ENCODE peak calls at places on chromosomes 2 and 18, in ten cellular contexts. W is small intestine, I is non-pigmented ciliary epithelial cell, J is T-helper 17 cell, V is foreskin fibroblast, B is OCI-M1, D is immature natural killer cell, N is NCI-H748 treated with DMSO at 0.1 percent for 48 hours, C is HEK293T, H is ovary. S is an unnamed sample.

GRCh38 chr2:167715932-167716331 is 531.5 kb downstream of the STK39 start:
- DNase-seq in C (no peak), I (no peak), D (no peak), N (no peak), B (no peak), H (no peak), J (no peak), W (no peak), V (no peak), S (no peak)

GRCh38 chr2:128585706-128586105 is 267.0 kb upstream of the HS6ST1 start:
- DNase-seq in C (no peak), V (peak), J (no peak), B (no peak), N (no peak), W (peak), I (peak), H (no peak), D (no peak), S (peak)

GRCh38 chr2:160114020-160114419 is 51.6 kb upstream of the PLA2R1 start:
- DNase-seq in B (no peak), V (peak), I (no peak), D (no peak), W (no peak), N (no peak), J (no peak), H (no peak), C (no peak), S (no peak)

GRCh38 chr2:200614249-200614648 is 28.4 kb downstream of the AOX1 start:
- DNase-seq in V (no peak), N (no peak), J (no peak), B (no peak), C (no peak), D (no peak), W (no peak), I (no peak), H (no peak), S (no peak)

GRCh38 chr2:108719149-108720044 is at the start of gene RANBP2:
- DNase-seq in H (peak), W (peak), B (peak), I (peak), D (peak), N (peak), V (peak), J (peak), C (peak), S (peak)

GRCh38 chr18:5977022-5977421 is 81.7 kb upstream of the TMEM200C start:
- DNase-seq in W (no peak), B (no peak), N (no peak), V (no peak), I (no peak), C (no peak), D (no peak), H (no peak), J (no peak), S (no peak)

GRCh38 chr18:2967820-2968219 is 45.1 kb downstream of the LPIN2 start:
- DNase-seq in W (no peak), N (no peak), D (no peak), J (no peak), C (no peak), B (no peak), I (no peak), H (no peak), V (no peak), S (no peak)

GRCh38 chr2:174830561-174830960 is 66.3 kb upstream of the CHRNA1 start:
- DNase-seq in V (no peak), H (no peak), D (no peak), J (no peak), B (no peak), N (no peak), C (no peak), W (no peak), I (no peak), S (no peak)

GRCh38 chr18:49031511-49032188 is 80.9 kb upstream of the SMAD7 start:
- DNase-seq in N (no peak), C (no peak), V (no peak), W (no peak), J (no peak), H (peak), I (no peak), B (no peak), D (peak), S (no peak)

GRCh38 chr2:25374411-25374810 is 32.7 kb upstream of the DNMT3A start:
- DNase-seq in J (no peak), N (no peak), H (no peak), D (no peak), B (no peak), V (no peak), I (no peak), W (no peak), C (no peak), S (no peak)

GRCh38 chr18:12711446-12711845 is 8.6 kb downstream of the PSMG2 start:
- DNase-seq in J (no peak), W (no peak), I (no peak), V (no peak), B (no peak), N (no peak), D (no peak), C (no peak), H (no peak), S (no peak)

GRCh38 chr2:15145919-15146318 is 415.2 kb downstream of the NBAS start:
- DNase-seq in I (no peak), V (no peak), C (no peak), J (no peak), B (no peak), H (no peak), N (no peak), D (no peak), W (no peak), S (no peak)

GRCh38 chr2:160417745-160418397 is 75.7 kb downstream of the RBMS1 start:
- DNase-seq in I (no peak), H (no peak), W (no peak), N (no peak), B (no peak), D (no peak), J (no peak), C (no peak), V (peak), S (peak)

GRCh38 chr2:42196403-42197267 is 27.5 kb downstream of the EML4 start:
- DNase-seq in C (peak), W (peak), I (no peak), D (peak), V (no peak), J (no peak), N (no peak), B (peak), H (no peak), S (no peak)

GRCh38 chr2:119407430-119408220 is 24.0 kb upstream of the TMEM37 start:
- DNase-seq in W (peak), B (peak), V (peak), I (peak), H (no peak), D (no peak), J (no peak), N (no peak), C (peak), S (no peak)

GRCh38 chr2:113202305-113203216 is 28.8 kb downstream of the PSD4 start:
- DNase-seq in W (no peak), I (no peak), C (no peak), B (no peak), H (no peak), V (no peak), N (no peak), J (no peak), D (no peak), S (no peak)

GRCh38 chr2:38539086-38539485 is 63.6 kb downstream of the HNRNPLL start:
- DNase-seq in C (no peak), N (no peak), H (no peak), J (no peak), V (no peak), W (no peak), I (no peak), D (no peak), B (no peak), S (no peak)

GRCh38 chr2:161580021-161580420 is 44.2 kb upstream of the SLC4A10 start:
- DNase-seq in J (no peak), H (no peak), W (no peak), D (no peak), C (no peak), I (no peak), B (no peak), N (no peak), V (no peak), S (no peak)

GRCh38 chr18:62881509-62882016 is 166.2 kb downstream of the PHLPP1 start:
- DNase-seq in H (no peak), V (peak), N (peak), J (no peak), D (no peak), W (no peak), B (no peak), C (no peak), I (peak), S (peak)

GRCh38 chr2:27191107-27191829 is 20.6 kb upstream of the ATRAID start:
- DNase-seq in V (peak), C (peak), H (no peak), W (peak), D (peak), B (peak), J (no peak), N (peak), I (no peak), S (no peak)

GRCh38 chr2:48279347-48279746 is 250.6 kb upstream of the STON1 start:
- DNase-seq in I (no peak), C (peak), J (no peak), N (peak), V (no peak), W (peak), B (peak), D (no peak), H (no peak), S (no peak)

GRCh38 chr2:28390857-28391563 is 1.6 kb upstream of the FOSL2 start:
- DNase-seq in N (no peak), D (no peak), V (peak), J (no peak), H (peak), I (no peak), B (no peak), W (peak), C (peak), S (peak)

GRCh38 chr2:241584446-241584845 is 25.9 kb downstream of the BOK start:
- DNase-seq in C (no peak), J (no peak), D (no peak), B (no peak), V (peak), W (no peak), I (peak), H (no peak), N (no peak), S (no peak)

GRCh38 chr2:138403431-138403927 is 98.1 kb upstream of the SPOPL start:
- DNase-seq in N (no peak), H (no peak), C (no peak), V (no peak), J (no peak), D (no peak), B (no peak), I (no peak), W (no peak), S (no peak)

GRCh38 chr2:233426619-233427342 is 72.5 kb downstream of the DGKD start:
- DNase-seq in D (no peak), J (no peak), W (peak), B (peak), H (no peak), I (peak), C (no peak), N (no peak), V (peak), S (peak)

GRCh38 chr2:31271851-31272267 is 37.9 kb downstream of the EHD3 start:
- DNase-seq in B (no peak), H (no peak), W (no peak), V (peak), I (no peak), N (no peak), J (no peak), D (no peak), C (no peak), S (no peak)

GRCh38 chr2:172288603-172289002 is 138.8 kb upstream of the ITGA6 start:
- DNase-seq in I (no peak), B (no peak), D (no peak), N (no peak), H (no peak), W (peak), C (no peak), J (no peak), V (no peak), S (no peak)

GRCh38 chr2:158583923-158584322 is 127.2 kb downstream of the PKP4 start:
- DNase-seq in V (no peak), D (no peak), I (no peak), N (no peak), C (no peak), W (no peak), J (no peak), B (no peak), H (no peak), S (no peak)

GRCh38 chr2:159290289-159290907 is 3.9 kb upstream of the WDSUB1 start:
- DNase-seq in V (peak), I (peak), N (peak), B (peak), D (no peak), J (no peak), W (no peak), C (no peak), H (no peak), S (peak)

S was measured in HS-5.